ENCODE peak calls at places on chromosomes 13 and 19, in four cellular contexts. M is ascending aorta, T is transverse colon, L is adrenal gland. Y is an unnamed sample. For H3K27me3 and H3K4me1, the result is how much of the 10 kb centered on the place peaks cover.

GRCh38 chr13:46628622-46629365 is 75.8 kb downstream of the LRCH1 start:
- DNase-seq in M (no peak), T (no peak), L (no peak), Y (no peak)

GRCh38 chr13:47832458-47832972 is 168.6 kb downstream of the SUCLA2 start:
- DNase-seq in M (no peak), T (no peak), L (no peak), Y (no peak)

GRCh38 chr13:40615619-40616018 is 50.8 kb downstream of the FOXO1 start:
- DNase-seq in M (no peak), T (no peak), L (no peak), Y (no peak)

GRCh38 chr19:1231729-1232128 is 6.1 kb downstream of the CBARP start:
- DNase-seq in M (no peak), T (no peak), L (no peak), Y (no peak)

GRCh38 chr13:42275098-42275471 is 3.1 kb downstream of the AKAP11 start:
- DNase-seq in M (no peak), T (no peak), L (no peak), Y (no peak)

GRCh38 chr19:9862897-9863296 is 27.8 kb downstream of the PIN1 start:
- DNase-seq in M (no peak), T (no peak), L (no peak), Y (no peak)

GRCh38 chr13:77853701-77854100 is 64.9 kb downstream of the EDNRB start:
- DNase-seq in M (no peak), T (no peak), L (no peak), Y (no peak)

GRCh38 chr19:1181606-1182005 is 7.5 kb upstream of the SBNO2 start:
- DNase-seq in M (no peak), T (peak), L (no peak), Y (no peak)

GRCh38 chr13:48902421-48902820 is 73.3 kb upstream of the FNDC3A start:
- DNase-seq in M (no peak), T (no peak), L (no peak), Y (no peak)

GRCh38 chr13:102402292-102402691 is 444 bp upstream of the FGF14 start:
- DNase-seq in M (peak), T (peak), L (no peak), Y (no peak)

GRCh38 chr19:16383584-16384161 is 59.0 kb downstream of the KLF2 start:
- DNase-seq in M (no peak), T (no peak), L (no peak), Y (peak)

GRCh38 chr19:3366761-3367571 is 583 bp downstream of the NFIC start:
- DNase-seq in M (no peak), T (peak), L (peak), Y (peak)

GRCh38 chr19:13974073-13974472 is 21.8 kb downstream of the DCAF15 start:
- DNase-seq in M (no peak), T (no peak), L (no peak), Y (no peak)

GRCh38 chr13:108069521-108070210 is 145.7 kb downstream of the LIG4 start:
- DNase-seq in M (no peak), T (no peak), L (no peak), Y (no peak)

GRCh38 chr13:22423261-22423660 is 752.4 kb downstream of the FGF9 start:
- DNase-seq in M (no peak), T (no peak), L (peak), Y (no peak)

GRCh38 chr19:49422407-49423277 is 599 bp downstream of the PTH2 start:
- DNase-seq in M (no peak), T (no peak), L (no peak), Y (no peak)

GRCh38 chr19:49881186-49881585 is 3.7 kb downstream of the TBC1D17 start:
- DNase-seq in M (no peak), T (peak), L (no peak), Y (peak)

GRCh38 chr13:107730835-107731234 is 484.5 kb downstream of the LIG4 start:
- DNase-seq in M (no peak), T (no peak), L (no peak), Y (no peak)

GRCh38 chr13:27037171-27037570 is 134.4 kb downstream of the USP12 start:
- DNase-seq in M (no peak), T (no peak), L (no peak), Y (no peak)

GRCh38 chr19:16420781-16421386 is 50.9 kb downstream of the EPS15L1 start:
- DNase-seq in M (peak), T (no peak), L (no peak), Y (no peak)

GRCh38 chr13:98495627-98496238 is 81.2 kb downstream of the STK24 start:
- DNase-seq in M (no peak), T (no peak), L (no peak), Y (no peak)

GRCh38 chr13:33235564-33235963 is 50.0 kb downstream of the STARD13 start:
- DNase-seq in M (no peak), T (no peak), L (no peak), Y (no peak)

GRCh38 chr19:15418112-15418587 is 638 bp downstream of the AKAP8L start:
- DNase-seq in M (no peak), T (no peak), L (peak), Y (no peak)

GRCh38 chr19:5492813-5493409 is 37.7 kb downstream of the ZNRF4 start:
- DNase-seq in M (no peak), T (no peak), L (no peak), Y (no peak)

GRCh38 chr13:99992912-99993311 is 11.3 kb downstream of the ZIC2 start:
- DNase-seq in M (no peak), T (no peak), L (no peak), Y (no peak)

GRCh38 chr19:41701401-41702075 is 6.9 kb upstream of the CEACAM5 start:
- DNase-seq in M (peak), T (peak), L (peak), Y (peak)

GRCh38 chr19:19115954-19116353 is 22.3 kb downstream of the TMEM161A start:
- DNase-seq in M (no peak), T (peak), L (peak), Y (no peak)

GRCh38 chr19:54096642-54097106 is 3.9 kb downstream of the OSCAR start:
- DNase-seq in M (no peak), T (peak), L (no peak), Y (peak)

GRCh38 chr13:44230071-44230470 is 143.6 kb upstream of the SERP2 start:
- DNase-seq in M (no peak), T (no peak), L (no peak), Y (no peak)

GRCh38 chr13:60402022-60402421 is 5.0 kb downstream of the TDRD3 start:
- DNase-seq in M (no peak), T (no peak), L (no peak), Y (no peak)

GRCh38 chr13:51541809-51542258 is 42.4 kb upstream of the WDFY2 start:
- DNase-seq in M (no peak), T (peak), L (peak), Y (no peak)

GRCh38 chr19:35960432-35960972 is 24.3 kb downstream of the LRFN3 start:
- DNase-seq in M (no peak), T (no peak), L (no peak), Y (no peak)
- H3K27me3 ChIP-seq in M (under half), T (half or more), L (under half), Y (under half)

GRCh38 chr19:40278361-40279045 is 6.6 kb downstream of the AKT2 start:
- DNase-seq in M (no peak), T (no peak), L (no peak), Y (peak)

GRCh38 chr19:40279120-40279551 is 6.0 kb downstream of the AKT2 start:
- DNase-seq in M (no peak), T (peak), L (no peak), Y (peak)

GRCh38 chr19:40280608-40281221 is 4.4 kb downstream of the AKT2 start:
- DNase-seq in M (no peak), T (peak), L (no peak), Y (peak)

GRCh38 chr19:40281381-40282208 is 3.5 kb downstream of the AKT2 start:
- DNase-seq in M (no peak), T (no peak), L (no peak), Y (peak)

GRCh38 chr19:40279761-40280607 is 5.2 kb downstream of the AKT2 start:
- DNase-seq in M (no peak), T (no peak), L (no peak), Y (peak)
- H3K4me1 ChIP-seq in M (under half), T (half or more), L (half or more), Y (half or more)

DNA sequence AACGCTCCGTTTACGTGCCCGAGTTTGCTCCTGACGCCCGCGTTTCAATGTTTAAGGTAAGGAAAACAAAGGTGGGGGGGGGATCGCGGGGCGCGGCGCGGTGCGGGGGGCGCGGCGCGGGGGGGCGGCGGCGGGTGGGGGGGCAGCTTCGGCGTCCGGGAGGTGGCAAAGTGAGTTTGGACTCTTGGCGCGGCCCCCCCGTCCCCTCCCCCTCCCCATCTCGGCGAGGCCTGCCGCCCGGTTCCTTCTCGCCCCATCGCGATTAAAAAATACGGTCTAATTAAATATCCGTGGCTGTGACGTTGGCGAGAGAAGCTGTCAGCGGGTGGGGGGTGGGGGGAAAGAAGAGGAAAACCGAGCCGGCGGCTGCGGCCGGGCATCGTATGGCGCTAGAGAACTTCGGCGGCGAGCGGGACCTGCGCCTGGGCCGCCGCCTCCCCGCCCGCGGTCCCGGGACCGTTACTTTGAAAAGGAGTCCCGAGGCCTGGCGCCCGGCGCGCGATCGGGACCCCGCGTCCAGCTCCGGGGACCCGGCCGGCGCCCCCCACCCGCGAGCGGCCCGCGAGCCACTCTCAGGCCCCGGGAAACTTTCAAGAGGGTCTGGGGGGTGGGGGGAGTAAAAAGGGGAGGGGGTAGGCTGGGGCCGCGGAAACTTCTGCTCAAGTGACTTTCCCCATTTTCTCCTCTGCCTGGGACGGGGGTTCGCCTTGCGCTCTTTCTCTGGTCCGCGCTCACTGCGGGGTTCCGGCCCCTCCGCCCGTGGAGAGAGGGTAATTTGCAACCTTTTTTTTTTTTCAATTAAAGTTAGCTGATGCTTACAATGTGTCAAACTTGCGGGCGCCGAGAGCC is 146.3 kb upstream of the ZNF536 start:
- DNase-seq in M (no peak), T (no peak), L (no peak), Y (no peak)
- H3K27me3 ChIP-seq in M (under half), T (half or more), L (under half), Y (half or more)

DNA sequence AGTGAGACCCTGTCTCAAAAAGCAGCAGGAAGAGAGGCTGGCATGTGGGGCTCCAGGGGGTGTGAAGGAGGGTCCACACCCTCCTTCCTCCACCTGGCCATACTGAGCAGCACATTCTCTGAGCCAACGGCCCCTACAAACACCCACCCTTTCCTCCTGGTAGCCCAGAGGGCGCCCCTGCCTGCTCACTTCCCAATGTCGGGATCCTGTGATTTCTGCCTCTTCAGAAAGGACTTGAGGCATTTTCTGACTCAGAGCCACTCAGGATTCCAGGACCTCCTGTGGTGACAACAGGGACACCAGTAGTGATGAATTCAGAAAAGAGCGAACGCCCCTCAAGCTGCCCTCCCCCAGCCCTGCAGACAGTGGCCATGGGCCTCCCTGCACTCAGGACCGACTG is 36.9 kb upstream of the LDLR start:
- DNase-seq in M (no peak), T (no peak), L (no peak), Y (no peak)
- H3K4me1 ChIP-seq in M (under half), T (under half), L (under half), Y (under half)

DNA sequence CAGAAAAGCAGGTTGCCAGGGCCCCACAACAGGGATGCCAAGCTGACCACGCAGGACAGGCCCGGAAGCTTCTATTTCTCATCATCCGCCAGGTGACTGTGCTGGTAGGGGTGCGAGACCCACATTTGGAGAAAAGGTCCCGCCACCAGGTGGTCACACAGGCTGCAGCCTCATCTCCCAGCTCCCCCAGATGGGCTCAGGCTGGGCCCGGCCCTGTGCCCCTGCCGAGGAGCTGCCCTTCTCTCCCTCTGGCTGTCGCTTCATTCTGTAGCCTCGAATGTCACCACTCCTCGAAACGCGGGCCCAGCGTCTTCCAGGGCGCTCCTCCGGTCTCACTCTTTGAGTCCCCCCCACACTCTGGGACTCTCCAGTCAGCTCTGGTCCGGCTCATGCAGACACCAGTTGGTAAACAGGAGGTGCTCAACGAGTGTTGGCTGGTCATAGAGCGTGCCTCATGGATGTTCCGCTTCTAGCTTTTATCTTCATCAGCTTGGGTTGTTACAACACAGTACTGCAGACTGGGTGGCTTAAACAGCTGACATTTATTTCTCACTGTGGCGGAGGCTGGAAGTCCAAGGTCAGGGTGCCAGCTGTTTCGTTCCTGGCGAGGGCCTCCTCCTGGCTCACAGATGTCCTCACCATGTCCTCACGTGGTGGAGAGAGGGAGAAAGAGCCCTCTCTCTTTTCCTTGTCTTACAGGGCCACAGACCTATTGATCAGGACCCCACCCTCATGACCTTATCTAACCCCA is 87.1 kb downstream of the TEX29 start:
- DNase-seq in M (no peak), T (no peak), L (no peak), Y (peak)
- H3K27me3 ChIP-seq in M (under half), T (under half), L (under half), Y (under half)